ENCODE peak calls at places on chromosomes 16 and 17, in seven cellular contexts. S, V, P, R, M, N and J are unnamed samples. For H3K4me1, the result is how much of the 10 kb centered on the place peaks cover.

GRCh38 chr17:83065660-83066542 is 13.5 kb upstream of the METRNL start:
- DNase-seq in S (no peak), M (peak), P (no peak), R (no peak), V (peak), N (no peak), J (no peak)

GRCh38 chr16:72042157-72042660 is 12.1 kb upstream of the HP start:
- DNase-seq in M (no peak), P (peak), N (peak), V (no peak), S (no peak), R (no peak), J (no peak)

GRCh38 chr17:18093616-18094408 is 6.1 kb downstream of the DRG2 start:
- DNase-seq in V (peak), M (no peak), R (no peak), P (peak), N (peak), S (peak), J (no peak)

GRCh38 chr17:19000531-19001011 is 4.0 kb downstream of the FAM83G start:
- DNase-seq in V (no peak), N (peak), R (no peak), M (no peak), P (peak), S (no peak), J (no peak)

GRCh38 chr17:17496189-17497064 is at the start of gene RASD1:
- DNase-seq in N (peak), V (peak), P (peak), M (peak), S (peak), R (peak), J (peak)

GRCh38 chr16:51159864-51160263 is 8.8 kb upstream of the SALL1 start:
- DNase-seq in R (no peak), V (no peak), P (no peak), N (no peak), S (no peak), M (no peak), J (no peak)

GRCh38 chr17:32461853-32462617 is 17.7 kb downstream of the PSMD11 start:
- DNase-seq in R (no peak), M (no peak), P (peak), N (peak), V (no peak), S (peak), J (peak)

GRCh38 chr17:81667754-81668153 is 1.2 kb downstream of the CCDC137 start:
- DNase-seq in P (peak), S (peak), N (no peak), R (no peak), M (no peak), V (no peak), J (no peak)

GRCh38 chr16:65117701-65118448 is 4.0 kb downstream of the CDH11 start:
- DNase-seq in P (peak), M (peak), N (peak), R (no peak), S (peak), V (peak), J (no peak)

GRCh38 chr16:55257971-55258613 is 65.9 kb upstream of the IRX6 start:
- DNase-seq in V (peak), N (peak), M (no peak), P (peak), S (peak), R (no peak), J (peak)

GRCh38 chr16:50478021-50478772 is 70.0 kb upstream of the NKD1 start:
- DNase-seq in M (no peak), P (no peak), V (no peak), N (no peak), R (no peak), S (no peak), J (no peak)

GRCh38 chr17:71572343-71572742 is 548.5 kb upstream of the SOX9 start:
- DNase-seq in V (no peak), M (no peak), P (peak), S (no peak), R (no peak), N (peak), J (no peak)

GRCh38 chr17:17079761-17080160 is 37.5 kb downstream of the MPRIP start:
- DNase-seq in M (no peak), R (no peak), S (no peak), N (no peak), V (peak), P (no peak), J (no peak)

GRCh38 chr17:64128787-64129514 is 993 bp downstream of the ERN1 start:
- DNase-seq in R (no peak), S (peak), M (no peak), V (no peak), N (peak), P (peak), J (no peak)

GRCh38 chr17:45093444-45094110 is 32.5 kb downstream of the NMT1 start:
- DNase-seq in S (no peak), P (no peak), R (no peak), V (peak), N (peak), M (peak), J (no peak)

GRCh38 chr17:63528183-63528582 is 5.0 kb downstream of the KCNH6 start:
- DNase-seq in P (no peak), N (no peak), V (no peak), M (no peak), R (no peak), S (no peak), J (no peak)

GRCh38 chr17:4499431-4500187 is 928 bp downstream of the SPNS2 start:
- DNase-seq in N (no peak), P (no peak), M (no peak), R (no peak), V (no peak), S (no peak), J (no peak)

GRCh38 chr16:30844346-30844670 is 49.6 kb downstream of the BCL7C start:
- DNase-seq in V (no peak), N (no peak), P (no peak), S (no peak), R (no peak), M (no peak), J (no peak)

GRCh38 chr17:68661265-68662036 is 60.3 kb upstream of the FAM20A start:
- DNase-seq in M (no peak), S (no peak), P (no peak), N (no peak), V (no peak), R (no peak), J (no peak)

GRCh38 chr16:30615358-30616076 is 5.3 kb upstream of the ZNF689 start:
- DNase-seq in P (no peak), S (peak), N (no peak), R (no peak), M (no peak), V (peak), J (peak)

GRCh38 chr17:17134952-17135340 is 71.2 kb downstream of the PLD6 start:
- DNase-seq in N (no peak), S (no peak), P (no peak), V (no peak), R (no peak), M (no peak), J (no peak)

GRCh38 chr16:14148016-14148415 is 76.9 kb downstream of the MRTFB start:
- DNase-seq in N (no peak), M (no peak), P (no peak), S (no peak), V (no peak), R (no peak), J (no peak)

DNA sequence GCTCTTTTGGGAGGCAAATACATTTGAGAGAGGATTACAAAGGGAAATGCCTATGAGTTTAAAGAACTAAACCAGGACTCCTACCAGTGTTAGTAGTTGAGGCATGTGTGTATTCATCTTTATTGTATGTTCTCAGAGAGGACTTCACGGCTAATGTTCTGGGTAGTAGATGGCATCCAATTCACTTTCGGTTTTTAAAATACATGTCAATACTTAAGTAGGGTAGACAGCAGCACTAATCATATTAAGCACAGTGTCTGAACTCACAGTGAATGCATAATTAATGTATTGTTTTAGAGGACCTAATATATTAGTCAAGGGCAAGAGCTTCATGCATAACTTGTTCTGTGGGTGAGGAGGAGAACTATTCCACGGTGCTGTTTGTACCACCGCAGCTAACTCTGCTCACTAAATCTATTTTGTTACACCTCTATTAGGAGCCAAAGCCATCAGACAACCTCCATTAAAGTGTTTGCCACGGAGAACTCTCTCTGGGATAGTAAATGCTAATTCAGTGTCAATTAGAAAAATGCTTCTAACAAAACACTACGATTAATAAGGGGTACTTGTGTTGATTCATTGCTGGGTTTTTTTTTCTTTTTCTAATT is 56.3 kb downstream of the COX10 start:
- DNase-seq in M (no peak), S (no peak), N (peak), V (no peak), P (no peak), R (no peak), J (no peak)
- H3K4me1 ChIP-seq in M (under half), S (under half), N (under half), V (under half), P (under half), R (under half), J (under half)

GRCh38 chr17:57941384-57942370 is 13.5 kb downstream of the CUEDC1 start:
- DNase-seq in M (no peak), N (no peak), S (no peak), P (no peak), R (no peak), V (no peak), J (no peak)

GRCh38 chr17:57943645-57944044 is 11.6 kb downstream of the CUEDC1 start:
- DNase-seq in S (no peak), N (no peak), P (no peak), V (no peak), M (no peak), R (no peak), J (no peak)

GRCh38 chr17:57944796-57945362 is 10.3 kb downstream of the CUEDC1 start:
- DNase-seq in N (peak), M (no peak), P (no peak), V (no peak), S (no peak), R (no peak), J (no peak)

GRCh38 chr17:57940653-57941329 is 14.4 kb downstream of the CUEDC1 start:
- DNase-seq in V (no peak), P (no peak), M (no peak), S (no peak), N (no peak), R (no peak), J (no peak)

DNA sequence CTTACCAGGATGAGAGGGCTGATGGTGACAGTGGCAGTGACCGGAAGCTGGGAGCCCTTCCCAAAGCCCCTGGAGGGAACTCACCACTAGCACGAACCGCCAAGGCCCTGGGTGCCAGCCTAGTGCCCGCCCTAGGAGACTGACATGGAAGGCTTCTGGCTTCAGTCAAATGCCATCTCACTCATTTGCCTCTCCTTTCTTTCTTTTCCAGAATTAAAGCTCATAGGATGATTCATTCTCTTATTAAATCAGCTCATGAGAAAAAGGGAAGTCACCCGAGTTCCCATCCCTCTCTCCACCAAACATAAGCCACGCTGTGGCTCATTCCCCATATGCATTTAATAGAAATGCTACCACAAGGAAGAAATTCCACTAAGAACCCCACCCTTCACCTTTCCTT is 12.1 kb downstream of the CUEDC1 start:
- DNase-seq in V (no peak), M (no peak), P (no peak), R (no peak), N (peak), S (no peak), J (no peak)
- H3K4me1 ChIP-seq in V (half or more), M (under half), P (under half), R (half or more), N (under half), S (under half), J (under half)

GRCh38 chr17:77889866-77890760 is 68.4 kb upstream of the TNRC6C start:
- DNase-seq in R (no peak), V (no peak), N (no peak), S (no peak), P (no peak), M (no peak), J (no peak)
- H3K4me1 ChIP-seq in R (under half), V (under half), N (under half), S (under half), P (under half), M (under half), J (under half)

GRCh38 chr17:46193246-46193625 is at the start of gene KANSL1:
- DNase-seq in R (peak), N (peak), P (peak), M (peak), V (peak), S (peak), J (peak)
- H3K4me1 ChIP-seq in R (half or more), N (under half), P (under half), M (under half), V (half or more), S (under half), J (half or more)

GRCh38 chr16:68276223-68276622 is 11.9 kb downstream of the SLC7A6 start:
- DNase-seq in R (no peak), M (no peak), P (no peak), N (no peak), S (no peak), V (no peak), J (no peak)
- H3K4me1 ChIP-seq in R (under half), M (under half), P (under half), N (under half), S (under half), V (half or more), J (half or more)

GRCh38 chr17:48554412-48555090 is 9.6 kb upstream of the HOXB2 start:
- DNase-seq in V (no peak), N (peak), S (no peak), M (no peak), P (peak), R (no peak), J (no peak)
- H3K4me1 ChIP-seq in V (under half), N (half or more), S (under half), M (under half), P (under half), R (half or more), J (under half)

GRCh38 chr16:82043680-82044584 is 8.9 kb downstream of the HSD17B2 start:
- DNase-seq in V (no peak), R (no peak), P (peak), M (no peak), S (no peak), N (peak), J (no peak)
- H3K4me1 ChIP-seq in V (under half), R (under half), P (under half), M (under half), S (under half), N (under half), J (under half)

GRCh38 chr16:11245222-11245737 is 10.7 kb downstream of the SOCS1 start:
- DNase-seq in V (no peak), M (no peak), S (no peak), P (no peak), N (no peak), R (no peak), J (no peak)
- H3K4me1 ChIP-seq in V (under half), M (under half), S (under half), P (under half), N (under half), R (under half), J (under half)

DNA sequence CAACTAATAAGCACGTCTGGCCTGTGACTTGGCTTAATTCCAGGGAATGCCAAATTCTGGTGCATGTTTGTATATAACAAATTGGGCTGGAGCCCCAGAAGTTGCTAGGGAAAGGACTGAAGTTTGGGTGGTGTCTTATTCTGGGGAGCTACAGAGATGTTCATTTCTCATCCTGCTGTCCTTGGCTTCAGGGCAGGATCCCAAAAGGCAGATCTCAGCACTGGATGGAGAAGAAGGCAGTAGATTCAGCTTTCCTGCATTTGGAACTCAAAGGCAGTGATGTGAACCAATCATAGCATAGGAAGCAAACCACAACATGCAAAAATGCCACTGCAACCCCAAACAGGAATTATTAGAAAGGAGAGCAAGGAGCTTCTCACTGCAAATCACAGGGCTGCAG is 184.2 kb downstream of the HS3ST3A1 start:
- DNase-seq in V (no peak), R (no peak), M (no peak), P (no peak), N (no peak), S (no peak), J (no peak)
- H3K4me1 ChIP-seq in V (under half), R (under half), M (under half), P (under half), N (under half), S (under half), J (under half)

DNA sequence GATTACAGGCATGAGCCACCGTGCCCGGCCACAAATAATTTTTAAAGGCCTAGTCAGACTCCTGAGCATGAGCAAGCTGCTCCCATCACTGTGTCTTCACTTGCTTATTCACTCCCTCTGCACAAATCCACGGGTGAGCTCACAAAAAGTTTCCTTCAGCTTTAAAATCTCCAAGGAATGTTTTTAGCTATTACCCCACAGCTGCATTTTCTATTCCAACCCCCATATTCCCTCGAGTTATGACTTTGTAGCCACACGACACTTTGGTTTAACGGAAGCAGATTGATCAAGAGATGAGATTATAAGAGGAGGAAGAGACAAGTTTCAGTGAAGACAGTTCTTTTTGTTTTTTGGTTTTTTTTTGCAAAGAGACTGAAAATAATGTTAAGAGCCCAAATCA is 49.1 kb upstream of the SLC25A19 start:
- DNase-seq in S (no peak), R (no peak), M (no peak), N (peak), V (no peak), P (no peak), J (no peak)
- H3K4me1 ChIP-seq in S (under half), R (under half), M (under half), N (under half), V (half or more), P (under half), J (under half)